ENCODE peak calls at places on chromosomes 12 and 14, in five cellular contexts. One of them, this sample, is unnamed.

GRCh38 chr12:10310926-10311705 is 3.4 kb downstream of the KLRD1 start:
- DNase-seq in H9: no peak
- DNase-seq in tibial artery: no peak
- DNase-seq in ovary: no peak
- DNase-seq in tibial nerve: no peak
- DNase-seq in this sample: no peak

GRCh38 chr14:100738704-100739131 is 12.0 kb downstream of the DLK1 start:
- DNase-seq in tibial nerve: no peak
- DNase-seq in tibial artery: peak; percentile 55
- DNase-seq in ovary: no peak
- DNase-seq in H9: peak; percentile 22
- DNase-seq in this sample: no peak

GRCh38 chr12:115440438-115440837 is 756.5 kb upstream of the TBX3 start:
- DNase-seq in H9: no peak
- DNase-seq in ovary: no peak
- DNase-seq in tibial artery: no peak
- DNase-seq in tibial nerve: no peak
- DNase-seq in this sample: no peak

GRCh38 chr14:78119440-78119839 is 50.7 kb upstream of the NRXN3 start:
- DNase-seq in tibial artery: no peak
- DNase-seq in ovary: no peak
- DNase-seq in tibial nerve: no peak
- DNase-seq in H9: no peak
- DNase-seq in this sample: no peak

GRCh38 chr12:6952860-6953416 is 1.8 kb downstream of the PTPN6 start:
- DNase-seq in ovary: peak; percentile 18
- DNase-seq in H9: no peak
- DNase-seq in tibial nerve: no peak
- DNase-seq in tibial artery: no peak
- DNase-seq in this sample: no peak

GRCh38 chr12:108825205-108825950 is 32.0 kb downstream of the SSH1 start:
- DNase-seq in ovary: no peak
- DNase-seq in tibial nerve: no peak
- DNase-seq in tibial artery: no peak
- DNase-seq in H9: no peak
- DNase-seq in this sample: no peak

GRCh38 chr12:24645254-24645653 is 303.6 kb downstream of the BCAT1 start:
- DNase-seq in H9: no peak
- DNase-seq in tibial nerve: no peak
- DNase-seq in ovary: no peak
- DNase-seq in tibial artery: no peak
- DNase-seq in this sample: no peak

GRCh38 chr12:110563702-110564470 is 19.2 kb downstream of the PPTC7 start:
- DNase-seq in tibial artery: no peak
- DNase-seq in H9: no peak
- DNase-seq in ovary: no peak
- DNase-seq in tibial nerve: no peak
- DNase-seq in this sample: no peak

GRCh38 chr12:116299548-116300150 is 22.2 kb upstream of the MED13L start:
- DNase-seq in H9: no peak
- DNase-seq in tibial nerve: no peak
- DNase-seq in ovary: peak; percentile 57
- DNase-seq in tibial artery: peak; percentile 79
- DNase-seq in this sample: no peak

GRCh38 chr12:119781804-119782203 is 95.3 kb downstream of the CIT start:
- DNase-seq in tibial artery: no peak
- DNase-seq in H9: no peak
- DNase-seq in tibial nerve: no peak
- DNase-seq in ovary: no peak
- DNase-seq in this sample: no peak

GRCh38 chr14:65414961-65415589 is 2.5 kb downstream of the FUT8 start:
- DNase-seq in ovary: no peak
- DNase-seq in tibial nerve: peak; percentile 27
- DNase-seq in tibial artery: no peak
- DNase-seq in H9: no peak
- DNase-seq in this sample: no peak

GRCh38 chr12:124385219-124385969 is 90.5 kb downstream of the RFLNA start:
- DNase-seq in H9: no peak
- DNase-seq in tibial artery: no peak
- DNase-seq in ovary: no peak
- DNase-seq in tibial nerve: no peak
- DNase-seq in this sample: no peak

GRCh38 chr12:1812650-1813302 is 7.6 kb upstream of the LRTM2 start:
- DNase-seq in tibial nerve: peak; percentile 49
- DNase-seq in ovary: no peak
- DNase-seq in H9: no peak
- DNase-seq in tibial artery: no peak
- DNase-seq in this sample: peak; percentile 76

GRCh38 chr14:24853446-24853845 is 196.5 kb downstream of the STXBP6 start:
- DNase-seq in ovary: no peak
- DNase-seq in tibial nerve: no peak
- DNase-seq in H9: no peak
- DNase-seq in tibial artery: no peak
- DNase-seq in this sample: no peak

GRCh38 chr14:24851406-24851805 is 198.5 kb downstream of the STXBP6 start:
- DNase-seq in tibial nerve: no peak
- DNase-seq in ovary: no peak
- DNase-seq in tibial artery: no peak
- DNase-seq in H9: no peak
- DNase-seq in this sample: no peak

GRCh38 chr14:24849471-24849870 is 200.5 kb downstream of the STXBP6 start:
- DNase-seq in H9: no peak
- DNase-seq in ovary: no peak
- DNase-seq in tibial nerve: no peak
- DNase-seq in tibial artery: no peak
- DNase-seq in this sample: no peak

GRCh38 chr14:24852312-24853060 is 197.5 kb downstream of the STXBP6 start:
- DNase-seq in ovary: no peak
- DNase-seq in H9: no peak
- DNase-seq in tibial artery: no peak
- DNase-seq in tibial nerve: no peak
- DNase-seq in this sample: no peak

GRCh38 chr14:24851837-24852236 is 198.1 kb downstream of the STXBP6 start:
- DNase-seq in tibial nerve: no peak
- DNase-seq in tibial artery: no peak
- DNase-seq in H9: no peak
- DNase-seq in ovary: no peak
- DNase-seq in this sample: no peak
- H3K27ac ChIP-seq in tibial nerve: no peak overlapping the region
- H3K27ac ChIP-seq in tibial artery: no peak overlapping the region
- H3K27ac ChIP-seq in H9: no peak overlapping the region
- H3K27ac ChIP-seq in ovary: no peak overlapping the region
- H3K27ac ChIP-seq in this sample: no peak overlapping the region

GRCh38 chr12:94150483-94151225 is 2.3 kb downstream of the PLXNC1 start:
- DNase-seq in H9: peak; percentile 61
- DNase-seq in tibial nerve: no peak
- DNase-seq in tibial artery: no peak
- DNase-seq in ovary: peak; percentile 70
- DNase-seq in this sample: no peak

GRCh38 chr12:94147991-94148840 is at the start of gene PLXNC1:
- DNase-seq in tibial nerve: no peak
- DNase-seq in tibial artery: peak; percentile 74
- DNase-seq in H9: peak; percentile 67
- DNase-seq in ovary: peak; percentile 76
- DNase-seq in this sample: peak; percentile 81

GRCh38 chr12:94149781-94150482 is 1.6 kb downstream of the PLXNC1 start:
- DNase-seq in tibial nerve: no peak
- DNase-seq in ovary: peak; percentile 86
- DNase-seq in tibial artery: no peak
- DNase-seq in H9: peak; percentile 64
- DNase-seq in this sample: peak; percentile 66

GRCh38 chr12:94147377-94147990 is 893 bp upstream of the PLXNC1 start:
- DNase-seq in tibial nerve: no peak
- DNase-seq in tibial artery: no peak
- DNase-seq in H9: no peak
- DNase-seq in ovary: no peak
- DNase-seq in this sample: no peak

DNA sequence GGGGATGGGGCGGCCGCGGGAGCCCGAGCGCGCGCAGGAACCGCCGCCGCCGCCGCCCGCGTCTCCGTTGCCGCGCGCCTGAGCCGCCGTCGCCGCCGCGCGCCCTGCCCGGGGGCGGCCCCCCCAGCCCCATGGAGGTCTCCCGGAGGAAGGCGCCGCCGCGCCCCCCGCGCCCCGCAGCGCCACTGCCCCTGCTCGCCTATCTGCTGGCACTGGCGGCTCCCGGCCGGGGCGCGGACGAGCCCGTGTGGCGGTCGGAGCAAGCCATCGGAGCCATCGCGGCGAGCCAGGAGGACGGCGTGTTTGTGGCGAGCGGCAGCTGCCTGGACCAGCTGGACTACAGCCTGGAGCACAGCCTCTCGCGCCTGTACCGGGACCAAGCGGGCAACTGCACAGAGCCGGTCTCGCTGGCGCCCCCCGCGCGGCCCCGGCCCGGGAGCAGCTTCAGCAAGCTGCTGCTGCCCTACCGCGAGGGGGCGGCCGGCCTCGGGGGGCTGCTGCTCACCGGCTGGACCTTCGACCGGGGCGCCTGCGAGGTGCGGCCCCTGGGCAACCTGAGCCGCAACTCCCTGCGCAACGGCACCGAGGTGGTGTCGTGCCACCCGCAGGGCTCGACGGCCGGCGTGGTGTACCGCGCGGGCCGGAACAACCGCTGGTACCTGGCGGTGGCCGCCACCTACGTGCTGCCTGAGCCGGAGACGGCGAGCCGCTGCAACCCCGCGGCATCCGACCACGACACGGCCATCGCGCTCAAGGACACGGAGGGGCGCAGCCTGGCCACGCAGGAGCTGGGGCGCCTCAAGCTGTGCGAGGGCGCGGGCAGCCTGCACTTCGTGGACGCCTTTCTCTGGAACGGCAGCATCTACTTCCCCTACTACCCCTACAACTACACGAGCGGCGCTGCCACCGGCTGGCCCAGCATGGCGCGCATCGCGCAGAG is 734 bp downstream of the PLXNC1 start:
- DNase-seq in tibial artery: no peak
- DNase-seq in tibial nerve: no peak
- DNase-seq in ovary: peak; percentile 75
- DNase-seq in H9: peak; percentile 77
- DNase-seq in this sample: peak; percentile 71
- TF ChIP-seq CTCF in tibial artery: no peak
- TF ChIP-seq CTCF in tibial nerve: peak; percentile 13
- TF ChIP-seq CTCF in ovary: no peak
- TF ChIP-seq CTCF in H9: peak; percentile 70
- TF ChIP-seq CTCF in this sample: peak; percentile 41

DNA sequence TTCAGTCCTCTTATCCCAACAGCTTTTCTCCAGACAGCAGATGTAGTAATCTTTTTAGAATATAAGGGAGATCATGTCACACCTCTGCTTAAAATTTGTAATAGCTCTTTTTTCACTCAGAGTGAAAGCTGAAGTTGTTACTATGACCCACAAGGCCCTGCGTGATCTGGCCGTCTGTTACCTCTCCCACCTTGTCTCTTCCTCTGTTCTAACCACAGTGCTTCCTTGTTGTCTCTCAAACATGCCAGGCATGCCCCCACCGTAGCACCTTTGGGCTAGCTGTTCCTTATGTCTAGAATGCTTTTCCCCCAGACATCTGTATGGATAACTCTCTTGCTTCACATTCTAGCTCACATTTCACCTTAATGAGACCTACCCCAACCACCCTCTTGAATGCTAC is 6.5 kb downstream of the NECAP1 start:
- DNase-seq in ovary: no peak
- DNase-seq in H9: no peak
- DNase-seq in tibial nerve: no peak
- DNase-seq in tibial artery: no peak
- DNase-seq in this sample: no peak
- H3K27ac ChIP-seq in ovary: no peak overlapping the region
- H3K27ac ChIP-seq in H9: no peak overlapping the region
- H3K27ac ChIP-seq in tibial nerve: no peak overlapping the region
- H3K27ac ChIP-seq in tibial artery: no peak overlapping the region
- H3K27ac ChIP-seq in this sample: no peak overlapping the region

GRCh38 chr14:99653618-99654017 is 8.7 kb downstream of the HHIPL1 start:
- DNase-seq in tibial nerve: no peak
- DNase-seq in H9: no peak
- DNase-seq in tibial artery: no peak
- DNase-seq in ovary: no peak
- DNase-seq in this sample: no peak

GRCh38 chr14:99651953-99652746 is 7.2 kb downstream of the HHIPL1 start:
- DNase-seq in tibial artery: no peak
- DNase-seq in ovary: no peak
- DNase-seq in tibial nerve: no peak
- DNase-seq in H9: no peak
- DNase-seq in this sample: no peak

GRCh38 chr14:99655521-99655920 is 10.6 kb downstream of the HHIPL1 start:
- DNase-seq in H9: no peak
- DNase-seq in tibial nerve: no peak
- DNase-seq in tibial artery: no peak
- DNase-seq in ovary: no peak
- DNase-seq in this sample: no peak

GRCh38 chr14:99656171-99656570 is 11.2 kb downstream of the HHIPL1 start:
- DNase-seq in tibial artery: no peak
- DNase-seq in tibial nerve: no peak
- DNase-seq in H9: no peak
- DNase-seq in ovary: no peak
- DNase-seq in this sample: no peak

GRCh38 chr14:99654235-99655000 is 9.5 kb downstream of the HHIPL1 start:
- DNase-seq in ovary: peak; percentile 67
- DNase-seq in H9: no peak
- DNase-seq in tibial artery: peak; percentile 79
- DNase-seq in tibial nerve: peak; percentile 31
- DNase-seq in this sample: peak; percentile 65
- TF ChIP-seq CTCF in ovary: peak; percentile 7
- TF ChIP-seq CTCF in H9: no peak
- TF ChIP-seq CTCF in tibial artery: no peak
- TF ChIP-seq CTCF in tibial nerve: no peak
- TF ChIP-seq CTCF in this sample: no peak

GRCh38 chr14:23915559-23915958 is 38.0 kb upstream of the DHRS4 start:
- DNase-seq in tibial nerve: no peak
- DNase-seq in H9: no peak
- DNase-seq in tibial artery: no peak
- DNase-seq in ovary: no peak
- DNase-seq in this sample: no peak
- H3K27ac ChIP-seq in tibial nerve: peak overlapping the region; percentile 58
- H3K27ac ChIP-seq in H9: no peak overlapping the region
- H3K27ac ChIP-seq in tibial artery: peak overlapping the region; percentile 21
- H3K27ac ChIP-seq in ovary: no peak overlapping the region
- H3K27ac ChIP-seq in this sample: peak overlapping the region; percentile 9

GRCh38 chr14:20417250-20418186 is 4.2 kb upstream of the TEP1 start:
- DNase-seq in tibial artery: no peak
- DNase-seq in H9: no peak
- DNase-seq in ovary: no peak
- DNase-seq in tibial nerve: no peak
- DNase-seq in this sample: no peak

GRCh38 chr14:20413785-20414117 is 450 bp upstream of the TEP1 start:
- DNase-seq in H9: no peak
- DNase-seq in ovary: no peak
- DNase-seq in tibial artery: no peak
- DNase-seq in tibial nerve: no peak
- DNase-seq in this sample: no peak

GRCh38 chr14:20418501-20418909 is 5.2 kb upstream of the TEP1 start:
- DNase-seq in ovary: no peak
- DNase-seq in H9: no peak
- DNase-seq in tibial artery: no peak
- DNase-seq in tibial nerve: no peak
- DNase-seq in this sample: no peak

GRCh38 chr14:20412876-20413784 is at the start of gene TEP1:
- DNase-seq in tibial artery: peak; percentile 94
- DNase-seq in ovary: peak; percentile 89
- DNase-seq in H9: peak; percentile 85
- DNase-seq in tibial nerve: peak; percentile 84
- DNase-seq in this sample: peak; percentile 94

GRCh38 chr14:20415723-20416622 is 2.7 kb upstream of the TEP1 start:
- DNase-seq in tibial nerve: peak; percentile 59
- DNase-seq in ovary: no peak
- DNase-seq in H9: no peak
- DNase-seq in tibial artery: no peak
- DNase-seq in this sample: no peak
- TF ChIP-seq CTCF in tibial nerve: peak; percentile 52
- TF ChIP-seq CTCF in ovary: peak; percentile 37
- TF ChIP-seq CTCF in H9: peak; percentile 77
- TF ChIP-seq CTCF in tibial artery: peak; percentile 53
- TF ChIP-seq CTCF in this sample: peak; percentile 57

This sample was measured in lower lobe of right lung.